ENCODE peak calls at places on chromosomes 5 and 9, in eight cellular contexts. C is left ventricle myocardium inferior, R is hepatocyte, N is A549, L is SK-N-SH, M is uterus, W is ascending aorta, Y is tibial artery. Z is an unnamed sample.

GRCh38 chr5:151903243-151903653 is 21.4 kb downstream of the GLRA1 start:
- DNase-seq in L (no peak), C (no peak), Y (no peak), W (no peak), N (no peak), M (no peak), R (no peak), Z (no peak)

GRCh38 chr5:14054111-14054854 is 88.9 kb upstream of the TRIO start:
- DNase-seq in L (no peak), M (no peak), W (no peak), N (no peak), Y (no peak), C (no peak), R (no peak), Z (no peak)

GRCh38 chr5:151670074-151670686 is 16.5 kb downstream of the SPARC start:
- DNase-seq in M (no peak), L (peak), Y (no peak), N (no peak), R (peak), W (no peak), C (no peak), Z (no peak)

GRCh38 chr5:43315697-43316096 is 2.5 kb upstream of the HMGCS1 start:
- DNase-seq in C (no peak), R (no peak), N (no peak), W (no peak), L (no peak), M (no peak), Y (no peak), Z (no peak)

GRCh38 chr9:106976772-106977171 is 113.8 kb downstream of the ZNF462 start:
- DNase-seq in N (no peak), M (no peak), L (no peak), C (no peak), Y (no peak), W (no peak), R (no peak), Z (no peak)

GRCh38 chr5:177539411-177539810 is 15.0 kb downstream of the FAM193B start:
- DNase-seq in M (no peak), R (no peak), C (no peak), W (no peak), Y (peak), N (no peak), L (no peak), Z (no peak)

GRCh38 chr9:134722120-134722701 is 80.6 kb downstream of the COL5A1 start:
- DNase-seq in C (no peak), Y (no peak), W (no peak), R (no peak), M (no peak), N (no peak), L (no peak), Z (no peak)

GRCh38 chr9:74016004-74016403 is 481.1 kb upstream of the RORB start:
- DNase-seq in M (no peak), L (no peak), W (no peak), R (no peak), C (no peak), Y (no peak), N (no peak), Z (no peak)

GRCh38 chr5:81165493-81166119 is 67.5 kb upstream of the CKMT2 start:
- DNase-seq in N (peak), C (peak), W (no peak), L (peak), R (peak), M (peak), Y (no peak), Z (peak)

GRCh38 chr5:88675159-88675757 is 207.7 kb downstream of the MEF2C start:
- DNase-seq in Y (no peak), M (no peak), R (no peak), N (no peak), C (no peak), L (no peak), W (no peak), Z (no peak)

GRCh38 chr5:135030691-135031145 is 3.3 kb downstream of the PITX1 start:
- DNase-seq in Y (no peak), C (no peak), N (no peak), M (no peak), R (no peak), L (no peak), W (no peak), Z (no peak)

GRCh38 chr9:18905033-18905882 is 127.8 kb downstream of the SAXO1 start:
- DNase-seq in W (no peak), R (no peak), L (no peak), C (no peak), M (no peak), Y (no peak), N (no peak), Z (no peak)

GRCh38 chr9:134637696-134638502 is 3.7 kb upstream of the COL5A1 start:
- DNase-seq in R (no peak), C (no peak), N (no peak), M (no peak), Y (no peak), L (no peak), W (no peak), Z (no peak)

GRCh38 chr5:170469414-170469813 is 34.4 kb upstream of the KCNIP1 start:
- DNase-seq in C (no peak), Y (no peak), R (no peak), L (no peak), N (no peak), M (no peak), W (no peak), Z (no peak)

GRCh38 chr5:132293992-132294727 is at the start of gene SLC22A4:
- DNase-seq in W (peak), L (peak), R (peak), M (peak), C (peak), Y (peak), N (peak), Z (peak)

GRCh38 chr5:7078901-7079300 is 317.0 kb upstream of the ADCY2 start:
- DNase-seq in M (no peak), N (peak), L (peak), C (no peak), Y (no peak), W (no peak), R (peak), Z (no peak)

GRCh38 chr9:114696814-114697544 is 15.0 kb upstream of the TEX48 start:
- DNase-seq in L (no peak), N (no peak), R (no peak), W (no peak), C (no peak), M (no peak), Y (no peak), Z (no peak)

GRCh38 chr5:89437450-89438435 is 554.8 kb upstream of the MEF2C start:
- DNase-seq in W (no peak), C (no peak), L (no peak), R (no peak), Y (no peak), N (no peak), M (no peak), Z (no peak)

GRCh38 chr5:176133877-176134276 is 104.3 kb upstream of the SIMC1 start:
- DNase-seq in Y (no peak), L (peak), W (no peak), N (no peak), M (no peak), R (no peak), C (no peak), Z (no peak)

GRCh38 chr5:115977988-115978387 is 15.7 kb downstream of the LVRN start:
- DNase-seq in L (no peak), M (no peak), Y (no peak), C (no peak), W (no peak), N (no peak), R (no peak), Z (no peak)

GRCh38 chr9:69264526-69264925 is 60.5 kb upstream of the ENTREP1 start:
- DNase-seq in N (no peak), C (no peak), W (no peak), L (no peak), M (no peak), R (no peak), Y (no peak), Z (no peak)

GRCh38 chr5:131514316-131515275 is 120.4 kb downstream of the RAPGEF6 start:
- DNase-seq in C (no peak), L (no peak), M (no peak), Y (no peak), N (no peak), R (no peak), W (no peak), Z (no peak)

GRCh38 chr9:15239816-15240215 is 67.2 kb downstream of the TTC39B start:
- DNase-seq in N (no peak), L (no peak), M (no peak), C (no peak), W (no peak), R (no peak), Y (peak), Z (no peak)
- H3K27ac ChIP-seq in N (no peak), L (no peak), M (peak), C (peak), W (peak), R (no peak), Y (peak), Z (no peak)

GRCh38 chr5:126875303-126875785 is 98.4 kb downstream of the LMNB1 start:
- DNase-seq in L (no peak), C (no peak), N (no peak), M (no peak), Y (no peak), W (no peak), R (peak), Z (no peak)

GRCh38 chr5:126878085-126878484 is 101.1 kb downstream of the LMNB1 start:
- DNase-seq in C (no peak), R (no peak), N (no peak), L (no peak), Y (no peak), M (no peak), W (no peak), Z (no peak)

GRCh38 chr5:126878624-126879023 is 101.7 kb downstream of the LMNB1 start:
- DNase-seq in M (no peak), N (no peak), Y (no peak), L (no peak), W (no peak), R (no peak), C (no peak), Z (no peak)

GRCh38 chr5:126877569-126877968 is 100.6 kb downstream of the LMNB1 start:
- DNase-seq in L (no peak), W (no peak), M (no peak), R (no peak), C (no peak), Y (no peak), N (no peak), Z (no peak)

DNA sequence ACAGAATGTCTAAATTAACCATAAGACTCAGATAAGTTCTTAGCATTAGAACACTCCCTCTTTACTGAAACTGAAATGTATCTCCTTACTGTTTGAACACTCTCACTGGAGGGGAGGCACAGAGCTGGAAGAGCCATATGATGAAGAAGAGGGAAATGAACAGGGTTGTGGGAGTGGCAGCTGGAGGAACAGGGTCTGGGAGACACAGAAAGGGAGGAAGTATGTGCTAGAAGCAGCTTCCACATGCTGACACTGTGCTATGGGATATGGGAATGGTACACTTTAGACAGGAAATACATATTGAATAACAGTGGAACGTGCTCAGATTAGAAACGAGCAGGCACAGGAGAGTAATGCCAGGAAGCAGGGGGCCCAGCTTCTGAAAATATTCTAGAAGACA is 100.1 kb downstream of the LMNB1 start:
- DNase-seq in R (no peak), L (no peak), N (no peak), Y (no peak), M (no peak), W (no peak), C (no peak), Z (no peak)
- H3K27ac ChIP-seq in R (peak), L (no peak), N (no peak), Y (no peak), M (no peak), W (no peak), C (no peak), Z (no peak)

GRCh38 chr5:39219433-39219832 is at the start of gene FYB1:
- DNase-seq in C (peak), M (peak), L (no peak), W (no peak), Y (peak), R (no peak), N (no peak), Z (peak)
- H3K27ac ChIP-seq in C (peak), M (peak), L (no peak), W (no peak), Y (no peak), R (peak), N (no peak), Z (no peak)

DNA sequence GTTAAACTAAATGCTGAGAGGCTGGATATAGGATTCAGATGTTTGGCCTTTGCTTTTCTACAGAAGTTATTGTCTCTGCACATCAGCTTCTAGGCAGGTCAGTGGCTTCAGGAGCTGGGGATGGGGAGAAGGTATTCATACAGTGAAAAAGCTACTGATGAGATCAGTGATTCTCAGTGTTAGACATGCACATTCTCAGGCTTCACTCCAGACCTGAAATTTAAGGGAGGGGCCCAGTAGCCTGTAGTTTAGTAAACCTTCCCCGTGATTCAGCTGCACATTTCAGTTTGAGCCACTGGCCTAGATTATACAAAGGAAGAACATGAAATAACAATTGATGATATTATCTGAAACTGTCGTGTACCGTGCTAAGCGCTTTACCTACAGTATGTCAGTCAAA is 127.2 kb downstream of the ARHGAP26 start:
- DNase-seq in R (no peak), N (no peak), C (no peak), L (no peak), W (no peak), M (no peak), Y (no peak), Z (no peak)
- H3K27ac ChIP-seq in R (no peak), N (no peak), C (no peak), L (no peak), W (no peak), M (no peak), Y (no peak), Z (no peak)

DNA sequence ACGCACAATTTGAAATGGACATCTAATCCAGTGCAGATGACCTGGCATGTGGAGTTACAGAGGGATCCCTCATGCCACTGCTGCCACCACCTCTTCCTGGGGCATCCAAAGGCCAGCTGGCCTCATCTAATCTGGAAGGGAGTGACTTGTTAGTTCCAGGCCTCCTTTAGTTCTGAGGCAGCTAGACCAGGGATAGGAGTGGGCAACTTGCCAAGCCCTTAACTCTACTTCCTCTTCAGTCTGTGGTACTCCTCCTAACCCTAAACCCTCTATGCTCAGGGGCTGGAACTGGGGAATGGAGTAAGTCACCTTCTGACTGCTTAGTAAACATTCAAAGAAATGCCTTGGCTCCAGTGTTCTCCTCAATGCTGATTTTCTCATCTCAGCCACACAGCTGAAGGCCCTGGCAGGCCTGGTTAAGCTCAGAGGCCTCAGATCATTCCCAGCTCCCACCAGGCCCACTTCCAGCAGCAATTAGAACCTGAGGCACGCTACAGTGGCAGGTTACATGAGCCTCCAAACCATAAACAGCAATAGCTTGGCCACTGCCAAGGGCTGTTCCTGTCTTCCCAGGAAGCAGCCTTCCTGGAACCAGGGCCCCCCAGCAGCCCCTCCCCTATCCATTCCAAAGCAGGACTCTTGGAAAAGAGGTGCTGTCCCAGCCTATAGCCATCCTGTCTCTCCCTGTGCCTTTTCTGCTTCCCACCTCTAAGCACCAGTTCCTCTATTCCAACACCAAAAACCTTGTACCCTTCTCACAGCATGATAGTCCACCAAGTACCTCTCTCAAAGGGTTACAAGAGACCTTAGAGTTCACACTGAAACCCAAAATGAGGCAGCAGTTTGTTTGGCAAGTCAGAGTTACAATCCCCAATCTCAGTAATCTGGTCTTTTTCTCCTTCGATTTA is 2.0 kb downstream of the EIF4EBP3 start:
- DNase-seq in R (peak), N (no peak), M (no peak), Y (peak), C (no peak), L (peak), W (no peak), Z (no peak)
- H3K27ac ChIP-seq in R (peak), N (no peak), M (peak), Y (peak), C (peak), L (peak), W (peak), Z (peak)

GRCh38 chr5:173614591-173614990 is 1.9 kb downstream of the BOD1 start:
- DNase-seq in N (no peak), C (no peak), R (no peak), L (no peak), M (no peak), W (no peak), Y (no peak), Z (no peak)

GRCh38 chr5:173618927-173619519 is 2.6 kb upstream of the BOD1 start:
- DNase-seq in W (no peak), R (peak), Y (peak), L (peak), M (peak), C (no peak), N (peak), Z (peak)

GRCh38 chr5:173615884-173616576 is 420 bp downstream of the BOD1 start:
- DNase-seq in M (peak), N (peak), W (no peak), Y (peak), R (peak), C (peak), L (peak), Z (peak)

GRCh38 chr5:173613433-173614144 is 2.9 kb downstream of the BOD1 start:
- DNase-seq in M (no peak), N (no peak), Y (no peak), W (no peak), R (no peak), L (no peak), C (no peak), Z (no peak)

DNA sequence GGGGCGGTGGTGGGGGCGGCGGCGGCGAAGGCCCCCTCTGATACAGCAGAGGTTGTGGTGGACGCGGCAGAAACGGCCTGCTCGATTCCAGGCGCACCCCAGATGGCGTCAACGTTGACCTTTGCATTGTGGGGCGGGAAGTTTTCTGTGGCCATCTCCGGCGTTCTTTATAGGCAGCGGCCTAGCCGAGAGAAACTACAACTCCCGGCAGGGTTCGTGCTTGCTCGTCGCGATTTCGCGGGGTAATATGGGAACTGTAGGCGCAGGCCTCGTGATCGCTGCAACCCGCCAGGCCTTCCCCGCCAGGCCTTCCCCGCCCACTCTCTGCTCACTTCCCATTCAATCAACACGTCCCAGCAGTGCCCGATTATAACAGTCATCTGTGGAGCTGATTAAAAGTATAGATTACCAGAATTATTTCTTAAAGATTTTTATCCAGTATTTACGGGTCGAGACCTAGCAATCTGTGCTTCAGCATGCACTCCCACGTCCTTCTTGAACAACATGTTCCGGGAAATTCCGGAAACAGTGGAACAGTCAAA is at the start of gene BOD1:
- DNase-seq in M (peak), N (peak), R (peak), W (peak), Y (peak), L (peak), C (peak), Z (peak)
- H3K27ac ChIP-seq in M (peak), N (peak), R (peak), W (peak), Y (peak), L (peak), C (peak), Z (peak)

GRCh38 chr5:37839441-37840035 is 303 bp downstream of the GDNF start:
- DNase-seq in R (peak), Y (no peak), M (peak), L (peak), N (peak), C (peak), W (no peak), Z (no peak)
- H3K27ac ChIP-seq in R (no peak), Y (no peak), M (peak), L (peak), N (peak), C (peak), W (no peak), Z (no peak)